ENCODE peak calls at places on chromosomes 4 and X, in five cellular contexts. E is right atrium auricular region, V is PC-9, Z is tibial nerve, A is A549. S is an unnamed sample.
A peak's percentile ranks its signal among the peaks of the same experiment; 100 is the strongest.

GRCh38 chrX:21813612-21814368 is 25.6 kb upstream of the MBTPS2 start:
- DNase-seq in E (no peak), Z (no peak), V (peak; percentile 61), A (no peak), S (no peak)

GRCh38 chr4:153486281-153487151 is 20.4 kb downstream of the TMEM131L start:
- DNase-seq in V (peak; percentile 85), E (no peak), Z (no peak), A (peak; percentile 37), S (peak; percentile 49)

GRCh38 chrX:140505421-140506337 is 810 bp upstream of the SOX3 start:
- DNase-seq in E (no peak), A (no peak), V (no peak), Z (no peak), S (no peak)

GRCh38 chrX:77640702-77641101 is 145.3 kb downstream of the ATRX start:
- DNase-seq in A (no peak), Z (no peak), E (no peak), V (no peak), S (no peak)

GRCh38 chr4:100428051-100428450 is 89.8 kb downstream of the EMCN start:
- DNase-seq in V (peak; percentile 35), E (no peak), A (no peak), Z (no peak), S (peak; percentile 30)

GRCh38 chr4:38237139-38237538 is 276.9 kb downstream of the PTTG2 start:
- DNase-seq in A (no peak), Z (no peak), E (no peak), V (peak; percentile 88), S (no peak)

GRCh38 chr4:115424852-115425251 is 311.4 kb upstream of the NDST4 start:
- DNase-seq in A (no peak), E (no peak), V (no peak), Z (no peak), S (no peak)

GRCh38 chr4:174646326-174646725 is 124.0 kb upstream of the HPGD start:
- DNase-seq in V (no peak), Z (no peak), E (no peak), A (no peak), S (no peak)

GRCh38 chr4:80252953-80253352 is 13.5 kb upstream of the FGF5 start:
- DNase-seq in E (no peak), Z (no peak), A (no peak), V (no peak), S (no peak)
- H3K4me1 ChIP-seq in E (no peaks in the 10 kb centered on the region), Z (no peaks in the 10 kb centered on the region), A (no peaks in the 10 kb centered on the region), V (no peaks in the 10 kb centered on the region), S (no peaks in the 10 kb centered on the region)

GRCh38 chr4:15414601-15415091 is 13.2 kb upstream of the C1QTNF7 start:
- DNase-seq in V (no peak), E (no peak), A (no peak), Z (no peak), S (no peak)
- H3K27ac ChIP-seq in V (no peak overlapping the region), E (peak overlapping the region; percentile 59), A (no peak overlapping the region), Z (no peak overlapping the region), S (no peak overlapping the region)

DNA sequence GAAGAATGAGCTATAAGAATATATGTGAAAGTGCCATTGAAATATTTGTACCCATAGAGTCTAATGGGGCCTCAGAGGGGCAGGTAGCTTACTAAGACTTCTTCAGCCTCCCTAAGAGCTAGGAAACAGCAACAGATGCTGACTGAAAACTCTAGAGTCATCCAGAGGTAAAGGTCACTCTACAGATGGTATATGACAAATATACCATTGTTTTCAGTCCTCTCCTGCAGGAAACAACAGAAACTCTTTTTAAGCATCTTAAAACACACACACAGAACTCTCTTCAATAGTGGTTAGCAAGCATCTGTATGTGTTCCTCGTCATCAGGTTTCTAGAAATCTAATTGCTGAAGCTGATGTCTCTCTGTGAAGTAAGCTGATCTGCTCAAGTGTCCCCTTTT is 313.8 kb upstream of the GATB start:
- DNase-seq in V (no peak), A (no peak), E (no peak), Z (no peak), S (no peak)
- H3K4me1 ChIP-seq in V (no peaks in the 10 kb centered on the region), A (no peaks in the 10 kb centered on the region), E (peaks cover 29% of the 10 kb centered on the region), Z (no peaks in the 10 kb centered on the region), S (peaks cover 10% of the 10 kb centered on the region)

DNA sequence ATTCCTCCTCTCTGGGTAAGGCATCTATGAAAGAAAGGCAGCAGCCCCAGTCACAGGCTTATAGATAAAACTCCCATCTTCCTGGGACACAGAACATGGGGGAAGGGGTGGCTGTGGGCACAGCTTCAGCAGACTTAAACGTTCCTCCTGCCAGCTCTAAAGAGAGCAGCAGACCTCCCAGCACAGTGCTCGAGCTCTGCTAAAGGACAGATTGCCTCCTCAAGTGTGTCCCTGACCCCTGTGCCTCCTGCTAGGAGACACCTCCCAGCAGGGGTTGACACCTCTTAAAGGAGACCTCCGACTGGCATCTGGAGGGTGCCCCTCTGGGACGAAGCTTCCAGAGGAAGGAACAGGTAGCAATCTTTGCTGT is 89.9 kb downstream of the EFHC2 start:
- DNase-seq in V (no peak), E (no peak), A (no peak), Z (no peak), S (no peak)
- H3K27ac ChIP-seq in V (no peak overlapping the region), E (no peak overlapping the region), A (peak overlapping the region; percentile 41), Z (no peak overlapping the region), S (peak overlapping the region; percentile 59)

DNA sequence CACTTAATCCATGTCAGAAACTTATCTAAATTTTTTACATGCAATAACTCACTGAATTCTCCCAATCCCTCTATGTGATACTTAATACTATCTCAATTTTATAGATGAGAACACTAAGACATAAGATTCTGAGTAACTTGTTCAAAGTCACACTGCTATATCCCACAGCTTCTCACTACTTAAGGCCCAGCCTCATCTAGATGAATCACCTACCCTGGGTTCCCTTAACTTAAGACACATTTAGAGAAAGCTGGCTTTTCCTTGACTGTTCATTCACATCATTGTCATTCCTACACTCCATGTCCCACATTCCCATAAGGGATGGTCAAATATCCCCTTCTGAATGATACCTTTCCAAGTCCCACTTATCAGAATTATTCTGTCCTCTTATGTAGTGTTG is 21.0 kb downstream of the TNIP3 start:
- DNase-seq in A (no peak), Z (no peak), E (no peak), V (no peak), S (no peak)
- H3K4me1 ChIP-seq in A (no peaks in the 10 kb centered on the region), Z (no peaks in the 10 kb centered on the region), E (no peaks in the 10 kb centered on the region), V (no peaks in the 10 kb centered on the region), S (no peaks in the 10 kb centered on the region)

DNA sequence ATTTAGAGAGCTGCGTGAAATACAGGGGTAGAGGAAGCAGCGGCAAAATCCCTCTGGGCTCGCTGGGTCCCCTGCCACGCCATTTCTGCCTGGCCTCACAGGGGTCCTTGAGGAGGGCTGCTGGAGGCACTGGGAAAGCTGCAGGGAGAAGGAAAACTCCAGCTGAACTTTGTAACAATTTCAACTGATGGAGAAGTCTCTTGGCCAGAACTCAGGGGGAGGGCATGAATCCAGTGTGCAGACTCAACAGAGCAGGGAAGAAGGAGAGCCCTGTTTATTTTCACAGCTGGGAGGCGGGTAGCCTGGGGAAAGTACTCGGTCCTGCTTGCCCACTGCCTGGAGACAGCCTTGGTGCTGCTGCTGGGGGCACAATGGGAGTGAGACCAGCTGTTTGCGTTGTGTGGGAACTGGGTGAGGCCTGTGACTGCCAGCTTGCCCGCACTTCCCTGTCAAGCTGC is 93.2 kb upstream of the MAPK10 start:
- DNase-seq in V (peak; percentile 73), Z (peak; percentile 15), E (peak; percentile 59), A (no peak), S (no peak)
- H3K27ac ChIP-seq in V (peak overlapping the region; percentile 78), Z (no peak overlapping the region), E (peak overlapping the region; percentile 69), A (no peak overlapping the region), S (peak overlapping the region; percentile 60)

DNA sequence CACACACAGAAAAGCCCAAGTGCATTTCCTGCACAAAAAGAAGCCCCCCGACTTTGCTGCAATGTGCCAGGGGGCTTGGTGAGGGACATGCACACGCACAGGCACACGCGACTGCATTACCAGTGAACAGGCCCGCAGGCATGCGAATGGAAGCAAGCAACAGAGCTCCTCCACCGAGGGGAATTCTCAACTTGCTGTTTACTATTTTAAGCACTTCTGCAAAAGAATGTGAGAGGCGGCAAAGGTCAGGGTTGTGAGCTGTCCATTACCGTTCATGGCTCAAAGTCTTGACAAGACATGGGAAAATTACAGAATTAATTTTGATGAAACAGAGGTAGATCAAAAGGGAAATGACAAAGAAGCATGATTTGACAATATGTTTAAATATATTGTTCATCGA is 342.5 kb upstream of the NOCT start:
- DNase-seq in V (no peak), Z (no peak), E (no peak), A (no peak), S (no peak)
- H3K4me1 ChIP-seq in V (no peaks in the 10 kb centered on the region), Z (no peaks in the 10 kb centered on the region), E (peaks cover 11% of the 10 kb centered on the region), A (peaks cover 6% of the 10 kb centered on the region), S (peaks cover 8% of the 10 kb centered on the region)